ENCODE peak calls at places on chromosomes 16 and 17, in four cellular contexts. T is CD8-positive, alpha-beta T cell; E is glomerular endothelial cell; W is stimulated activated CD8-positive, alpha-beta memory T cell treated with anti-CD3 and anti-CD28 coated beads, Interleukin-4, amount 100 ng/mL, for 24 hours. P is an unnamed sample.

GRCh38 chr17:8698142-8699050 is 46.2 kb downstream of the CCDC42 start:
- DNase-seq in T (no peak), E (no peak), W (no peak), P (no peak)

GRCh38 chr17:81700353-81701287 is 2.5 kb upstream of the MRPL12 start:
- DNase-seq in T (peak; percentile 13), E (no peak), W (no peak), P (no peak)

GRCh38 chr16:88376835-88377726 is 5.7 kb upstream of the ZNF469 start:
- DNase-seq in T (no peak), E (no peak), W (no peak), P (no peak)

GRCh38 chr17:83155128-83156081 is 76.0 kb downstream of the METRNL start:
- DNase-seq in T (no peak), E (peak; percentile 52), W (no peak), P (no peak)

GRCh38 chr17:3669085-3669347 is 404 bp downstream of the EMC6 start:
- DNase-seq in T (no peak), E (no peak), W (no peak), P (no peak)

GRCh38 chr16:85136213-85136704 is 24.0 kb upstream of the CIBAR2 start:
- DNase-seq in T (peak; percentile 2), E (no peak), W (no peak), P (no peak)

GRCh38 chr17:51166987-51167931 is 1.0 kb downstream of the NME2 start:
- DNase-seq in T (peak; percentile 54), E (no peak), W (peak; percentile 55), P (peak; percentile 52)

GRCh38 chr17:40597168-40598020 is 32.1 kb upstream of the CCR7 start:
- DNase-seq in T (peak; percentile 34), E (no peak), W (no peak), P (no peak)

GRCh38 chr17:31405941-31406371 is 14.5 kb downstream of the RAB11FIP4 start:
- DNase-seq in T (no peak), E (no peak), W (no peak), P (no peak)

GRCh38 chr17:5563451-5563850 is 20.9 kb downstream of the NLRP1 start:
- DNase-seq in T (no peak), E (no peak), W (no peak), P (no peak)

GRCh38 chr16:3171855-3172593 is 16.0 kb upstream of the OR1F1 start:
- DNase-seq in T (no peak), E (no peak), W (no peak), P (peak; percentile 46)

GRCh38 chr16:78815713-78816112 is 716.3 kb downstream of the WWOX start:
- DNase-seq in T (no peak), E (no peak), W (no peak), P (no peak)

GRCh38 chr16:280552-280951 is at the start of gene ARHGDIG:
- DNase-seq in T (no peak), E (no peak), W (no peak), P (no peak)

GRCh38 chr16:87348616-87349157 is 31.5 kb upstream of the C16orf95 start:
- DNase-seq in T (no peak), E (no peak), W (no peak), P (no peak)

GRCh38 chr17:56260421-56260820 is 107.1 kb downstream of the ANKFN1 start:
- DNase-seq in T (no peak), E (no peak), W (no peak), P (no peak)

GRCh38 chr16:58128181-58128631 is 975 bp downstream of the CFAP20 start:
- DNase-seq in T (no peak), E (no peak), W (no peak), P (no peak)

GRCh38 chr17:50935201-50936124 is 69.3 kb upstream of the TOB1 start:
- DNase-seq in T (no peak), E (no peak), W (no peak), P (no peak)

GRCh38 chr16:69839240-69839688 is 77.1 kb downstream of the WWP2 start:
- DNase-seq in T (no peak), E (no peak), W (no peak), P (no peak)

GRCh38 chr16:67939507-67940435 is 3.1 kb upstream of the PSMB10 start:
- DNase-seq in T (peak; percentile 58), E (no peak), W (no peak), P (no peak)

GRCh38 chr16:56726926-56727325 is 3.0 kb upstream of the NUP93 start:
- DNase-seq in T (no peak), E (no peak), W (no peak), P (no peak)

GRCh38 chr17:39867891-39868553 is at the start of gene ZPBP2:
- DNase-seq in T (peak; percentile 46), E (no peak), W (peak; percentile 34), P (no peak)

GRCh38 chr16:10122546-10122945 is 59.7 kb downstream of the GRIN2A start:
- DNase-seq in T (no peak), E (no peak), W (no peak), P (no peak)

GRCh38 chr16:50400967-50401348 is 32.2 kb upstream of the BRD7 start:
- DNase-seq in T (no peak), E (no peak), W (no peak), P (no peak)

GRCh38 chr17:14372905-14373559 is 72.2 kb downstream of the HS3ST3B1 start:
- DNase-seq in T (no peak), E (no peak), W (no peak), P (no peak)

GRCh38 chr17:41490022-41490421 is 312 bp upstream of the KRT36 start:
- DNase-seq in T (no peak), E (no peak), W (no peak), P (no peak)

GRCh38 chr17:9644910-9645751 is at the start of gene USP43:
- DNase-seq in T (no peak), E (no peak), W (peak; percentile 4), P (peak; percentile 12)

GRCh38 chr16:86517652-86518258 is 7.4 kb downstream of the FOXF1 start:
- DNase-seq in T (no peak), E (no peak), W (no peak), P (no peak)

P was measured in CD4-positive, alpha-beta memory T cell.